ENCODE peak calls at places on chromosomes 13 and 19, in nine cellular contexts. S is stimulated activated CD8-positive, alpha-beta memory T cell treated with anti-CD3 and anti-CD28 coated beads, Interleukin-12 subunit alpha, Interleukin-12 subunit beta, amount 100 ng/mL, for 4 hours; L is WTC11; Z is stimulated activated CD4-positive, alpha-beta T cell treated with anti-CD3 and anti-CD28 coated beads, Interleukin-2, amount 100 ng/mL, for 24 hours; H is non-pigmented ciliary epithelial cell; B is posterior cingulate gyrus; G is iPS DF 6.9; T is CD4-positive, alpha-beta T cell; E is NCI-H2171. Q is an unnamed sample.

GRCh38 chr19:56966697-56967299 is 126.3 kb upstream of the PEG3 start:
- DNase-seq in S (no peak), L (no peak), Z (no peak), H (no peak), B (no peak), G (no peak), T (no peak), E (no peak), Q (no peak)

GRCh38 chr19:1265611-1266115 is 3.5 kb upstream of the CIRBP start:
- DNase-seq in S (no peak), L (no peak), Z (no peak), H (no peak), B (no peak), G (no peak), T (no peak), E (no peak), Q (peak)

GRCh38 chr19:41936416-41936850 is 8.2 kb upstream of the ERFL start:
- DNase-seq in S (peak), L (no peak), Z (peak), H (no peak), B (no peak), G (no peak), T (no peak), E (no peak), Q (no peak)

GRCh38 chr19:18338471-18339001 is 1.9 kb upstream of the PGPEP1 start:
- DNase-seq in S (no peak), L (no peak), Z (no peak), H (no peak), B (no peak), G (no peak), T (no peak), E (no peak), Q (no peak)

GRCh38 chr19:48506138-48506733 is 5.4 kb downstream of the LMTK3 start:
- DNase-seq in S (no peak), L (no peak), Z (no peak), H (no peak), B (no peak), G (no peak), T (no peak), E (peak), Q (peak)

GRCh38 chr13:94268661-94269060 is 210.8 kb downstream of the DCT start:
- DNase-seq in S (no peak), L (no peak), Z (no peak), H (no peak), B (no peak), G (no peak), T (no peak), E (no peak), Q (no peak)

GRCh38 chr13:46831588-46832194 is 34.7 kb upstream of the ESD start:
- DNase-seq in S (no peak), L (peak), Z (peak), H (no peak), B (peak), G (peak), T (peak), E (no peak), Q (peak)

GRCh38 chr19:47587295-47587694 is 14.3 kb upstream of the ZNF541 start:
- DNase-seq in S (no peak), L (no peak), Z (no peak), H (no peak), B (no peak), G (no peak), T (no peak), E (no peak), Q (no peak)

GRCh38 chr19:35253316-35254286 is 4.8 kb downstream of the LSR start:
- DNase-seq in S (no peak), L (peak), Z (no peak), H (no peak), B (no peak), G (no peak), T (no peak), E (no peak), Q (no peak)

GRCh38 chr19:39557791-39558622 is 18.0 kb upstream of the EID2 start:
- DNase-seq in S (no peak), L (no peak), Z (no peak), H (no peak), B (no peak), G (no peak), T (peak), E (no peak), Q (no peak)

GRCh38 chr13:32187651-32188050 is 127.5 kb downstream of the ZAR1L start:
- DNase-seq in S (no peak), L (no peak), Z (no peak), H (no peak), B (no peak), G (no peak), T (no peak), E (no peak), Q (no peak)

GRCh38 chr19:44848036-44848804 is 2.1 kb downstream of the NECTIN2 start:
- DNase-seq in S (no peak), L (peak), Z (no peak), H (no peak), B (no peak), G (no peak), T (no peak), E (no peak), Q (no peak)

GRCh38 chr19:29397748-29398147 is 128.0 kb upstream of the VSTM2B start:
- DNase-seq in S (no peak), L (no peak), Z (no peak), H (no peak), B (no peak), G (no peak), T (no peak), E (no peak), Q (no peak)

GRCh38 chr19:38877781-38878574 is at the start of gene RINL:
- DNase-seq in S (peak), L (no peak), Z (peak), H (no peak), B (no peak), G (no peak), T (peak), E (peak), Q (peak)

GRCh38 chr19:41740415-41741243 is 14.7 kb upstream of the CEACAM6 start:
- DNase-seq in S (no peak), L (no peak), Z (no peak), H (no peak), B (no peak), G (no peak), T (no peak), E (no peak), Q (no peak)

GRCh38 chr19:45177817-45178261 is at the start of gene TRAPPC6A:
- DNase-seq in S (no peak), L (peak), Z (no peak), H (peak), B (no peak), G (no peak), T (no peak), E (peak), Q (no peak)

Q was measured in KBM-7.